ENCODE peak calls at places on chromosomes 16 and 17, in eight cellular contexts. I, L, P, C, S, E, Q and R are unnamed samples.
A peak's percentile ranks its signal among the peaks of the same experiment; 100 is the strongest.

GRCh38 chr17:6603746-6604325 is 36.7 kb downstream of the KIAA0753 start:
- DNase-seq in I (peak; percentile 29), S (peak; percentile 64), E (peak; percentile 8), L (no peak), P (no peak), C (peak; percentile 23), Q (no peak), R (no peak)

GRCh38 chr16:31697744-31698125 is 170.0 kb downstream of the AHSP start:
- DNase-seq in Q (no peak), P (no peak), C (no peak), S (no peak), I (no peak), E (no peak), L (no peak), R (no peak)

GRCh38 chr17:77432034-77432554 is 291.3 kb downstream of the SEC14L1 start:
- DNase-seq in P (no peak), I (no peak), L (no peak), S (no peak), C (no peak), Q (no peak), E (no peak), R (no peak)

GRCh38 chr16:19696312-19696711 is 21.7 kb downstream of the KNOP1 start:
- DNase-seq in Q (peak; percentile 94), I (peak; percentile 86), L (no peak), S (peak; percentile 80), E (peak; percentile 92), C (peak; percentile 82), P (peak; percentile 90), R (peak; percentile 90)

GRCh38 chr17:72460711-72461110 is 339.9 kb downstream of the SOX9 start:
- DNase-seq in E (no peak), S (no peak), C (peak; percentile 49), Q (no peak), I (peak; percentile 35), P (peak; percentile 73), L (no peak), R (no peak)

GRCh38 chr17:38350035-38350434 is 1.6 kb upstream of the SOCS7 start:
- DNase-seq in Q (no peak), E (no peak), C (no peak), I (no peak), S (no peak), L (no peak), P (no peak), R (no peak)

GRCh38 chr17:4331614-4332013 is 34.9 kb downstream of the UBE2G1 start:
- DNase-seq in L (peak; percentile 30), S (no peak), C (no peak), Q (no peak), I (no peak), P (no peak), E (no peak), R (no peak)

GRCh38 chr17:77376795-77377751 is 236.3 kb downstream of the SEC14L1 start:
- DNase-seq in E (no peak), I (peak; percentile 86), C (no peak), P (peak; percentile 66), Q (peak; percentile 36), S (peak; percentile 91), L (no peak), R (no peak)

DNA sequence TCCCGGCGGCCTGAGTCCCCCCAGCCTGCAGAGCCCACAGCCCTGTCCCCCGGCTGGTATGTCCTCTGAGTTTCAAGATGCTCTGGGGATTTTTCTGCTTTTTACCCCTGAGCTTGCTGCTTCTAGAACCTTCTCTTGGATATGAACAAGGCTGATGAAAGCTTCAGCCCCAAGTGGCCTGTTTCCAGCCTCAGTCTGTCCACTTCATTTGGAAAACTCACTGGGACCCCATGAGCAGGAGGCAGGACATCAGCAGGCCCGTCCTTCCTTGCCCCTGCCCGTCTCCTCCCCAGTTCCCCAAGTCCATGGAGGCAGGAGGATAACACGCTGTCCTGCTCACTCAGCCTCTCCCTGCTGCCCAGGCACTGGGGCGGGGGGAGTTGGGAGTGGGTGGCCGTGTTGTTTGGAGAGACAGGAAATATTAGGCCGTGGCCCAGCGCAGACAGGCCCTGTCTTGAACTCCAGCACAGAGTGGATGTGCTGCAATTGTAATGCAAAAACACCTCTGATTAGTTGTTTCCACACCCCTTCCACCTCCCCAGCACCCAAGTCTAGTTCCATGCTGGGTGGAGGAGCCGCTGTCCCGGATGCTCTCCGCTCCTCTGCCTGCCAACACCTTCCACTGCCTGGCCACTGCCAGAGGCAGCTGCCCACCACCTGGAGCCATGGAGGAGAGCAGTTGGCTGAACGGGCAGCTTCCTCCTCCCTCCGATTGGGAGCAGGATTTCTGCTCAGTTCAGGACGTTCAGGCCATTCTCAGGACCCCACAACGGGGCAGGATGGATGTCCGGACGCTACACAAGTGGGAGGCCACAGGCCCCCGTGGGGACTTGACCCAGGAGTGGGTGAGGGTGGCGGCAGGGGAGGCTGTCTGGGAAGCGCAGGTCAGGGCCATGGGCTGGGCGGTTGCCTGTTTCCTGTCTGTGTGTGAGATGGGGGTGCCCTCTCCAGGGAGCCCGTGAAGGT is 216.9 kb upstream of the GSE1 start:
- DNase-seq in S (peak; percentile 35), C (no peak), P (peak; percentile 47), Q (peak; percentile 43), I (no peak), L (no peak), E (peak; percentile 44), R (no peak)
- H3K4me3 ChIP-seq in S (no peak overlapping the region), C (no peak overlapping the region), P (no peak overlapping the region), Q (no peak overlapping the region), I (no peak overlapping the region), L (no peak overlapping the region), E (peak overlapping the region; percentile 1), R (no peak overlapping the region)

GRCh38 chr17:82229686-82230626 is 1.1 kb downstream of the SLC16A3 start:
- DNase-seq in I (no peak), C (peak; percentile 49), L (peak; percentile 48), E (no peak), P (no peak), S (no peak), Q (peak; percentile 37), R (no peak)

GRCh38 chr17:82231562-82232321 is 2.9 kb downstream of the SLC16A3 start:
- DNase-seq in S (peak; percentile 76), L (peak; percentile 76), I (peak; percentile 75), E (peak; percentile 82), C (peak; percentile 93), Q (peak; percentile 81), P (peak; percentile 50), R (no peak)

GRCh38 chr17:82231312-82231561 is 2.4 kb downstream of the SLC16A3 start:
- DNase-seq in Q (no peak), I (no peak), S (no peak), L (no peak), C (no peak), E (no peak), P (no peak), R (no peak)

GRCh38 chr17:82232322-82232785 is 3.5 kb downstream of the SLC16A3 start:
- DNase-seq in I (no peak), P (no peak), C (no peak), L (no peak), Q (no peak), E (no peak), S (no peak), R (no peak)

DNA sequence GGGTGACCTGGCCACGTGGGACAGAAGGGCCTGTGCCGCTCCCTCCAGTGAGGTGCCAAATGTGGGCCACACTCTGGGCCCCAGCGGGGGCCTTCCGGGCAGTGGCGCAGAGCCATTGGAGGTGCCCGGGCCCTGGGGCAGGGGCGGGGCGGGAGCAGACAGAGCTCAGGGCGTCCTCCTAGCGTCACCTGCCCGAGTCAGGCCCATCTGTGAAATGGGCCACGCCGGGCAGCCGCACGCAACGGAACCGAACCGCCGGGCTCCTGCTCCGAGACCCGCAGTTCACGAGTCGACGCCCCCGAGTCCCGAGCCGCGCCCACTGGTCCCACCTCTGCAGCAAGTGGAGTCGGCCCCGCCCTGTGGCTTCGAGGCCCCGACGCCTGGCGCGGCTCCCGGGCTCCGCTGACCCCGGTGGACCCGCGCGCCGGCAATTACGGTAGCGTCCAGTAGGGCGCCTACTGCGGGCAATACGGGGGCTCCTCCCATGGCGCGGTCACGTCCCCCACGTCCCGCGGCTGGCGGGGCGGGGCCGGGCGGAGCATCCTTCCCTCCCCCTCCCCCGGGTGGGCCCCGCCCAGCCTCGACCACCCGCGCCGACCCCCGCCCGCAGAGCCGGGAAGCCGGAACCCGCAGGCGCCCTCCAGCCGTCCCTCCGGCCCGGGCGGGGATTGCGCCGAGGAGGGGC is 1.9 kb downstream of the SLC16A3 start:
- DNase-seq in Q (peak; percentile 89), E (peak; percentile 84), C (peak; percentile 92), S (peak; percentile 92), L (peak; percentile 88), I (peak; percentile 88), P (peak; percentile 79), R (peak; percentile 88)
- TF ChIP-seq CTCF in Q (peak; percentile 46), E (no peak), C (peak; percentile 12), S (peak; percentile 79), L (peak; percentile 58), I (peak; percentile 75), P (peak; percentile 29), R (peak; percentile 43)

GRCh38 chr17:2062571-2063183 is 7.8 kb downstream of the HIC1 start:
- DNase-seq in E (no peak), P (peak; percentile 69), L (no peak), I (no peak), S (no peak), Q (peak; percentile 47), C (no peak), R (peak; percentile 77)

GRCh38 chr17:2064147-2064489 is 9.2 kb downstream of the HIC1 start:
- DNase-seq in Q (no peak), C (no peak), E (no peak), I (no peak), L (no peak), S (no peak), P (peak; percentile 35), R (no peak)

GRCh38 chr17:2064980-2065785 is 10.3 kb downstream of the HIC1 start:
- DNase-seq in C (peak; percentile 59), Q (peak; percentile 90), S (no peak), I (no peak), E (peak; percentile 87), L (peak; percentile 74), P (peak; percentile 81), R (peak; percentile 82)

GRCh38 chr17:2063306-2064146 is 8.6 kb downstream of the HIC1 start:
- DNase-seq in L (no peak), P (peak; percentile 79), Q (peak; percentile 77), S (no peak), E (peak; percentile 88), C (no peak), I (no peak), R (peak; percentile 68)

GRCh38 chr17:2064511-2064910 is 9.6 kb downstream of the HIC1 start:
- DNase-seq in Q (peak; percentile 77), L (no peak), P (no peak), S (no peak), E (peak; percentile 66), I (no peak), C (no peak), R (no peak)
- H3K4me3 ChIP-seq in Q (no peak overlapping the region), L (no peak overlapping the region), P (no peak overlapping the region), S (no peak overlapping the region), E (no peak overlapping the region), I (no peak overlapping the region), C (no peak overlapping the region), R (no peak overlapping the region)

GRCh38 chr17:18182978-18183333 is 672 bp upstream of the ALKBH5 start:
- DNase-seq in P (peak; percentile 80), E (no peak), L (no peak), I (peak; percentile 78), Q (no peak), S (peak; percentile 84), C (no peak), R (no peak)

GRCh38 chr17:18184143-18185007 is 747 bp downstream of the ALKBH5 start:
- DNase-seq in S (peak; percentile 54), L (peak; percentile 68), C (peak; percentile 56), Q (peak; percentile 43), I (peak; percentile 56), E (peak; percentile 52), P (peak; percentile 48), R (peak; percentile 18)

GRCh38 chr17:18182190-18182977 is 1.2 kb upstream of the ALKBH5 start:
- DNase-seq in C (no peak), I (peak; percentile 94), L (peak; percentile 46), E (no peak), Q (peak; percentile 13), P (no peak), S (peak; percentile 67), R (no peak)

GRCh38 chr17:18185391-18185790 is 1.8 kb downstream of the ALKBH5 start:
- DNase-seq in L (peak; percentile 55), P (peak; percentile 58), E (peak; percentile 42), S (no peak), I (no peak), Q (peak; percentile 42), C (no peak), R (peak; percentile 22)

GRCh38 chr17:18183334-18184142 is at the start of gene ALKBH5:
- DNase-seq in I (peak; percentile 98), C (peak; percentile 100), P (peak; percentile 100), Q (peak; percentile 100), S (peak; percentile 99), L (peak; percentile 99), E (peak; percentile 100), R (peak; percentile 100)
- TF ChIP-seq CTCF in I (no peak), C (peak; percentile 11), P (peak; percentile 29), Q (peak; percentile 30), S (peak; percentile 16), L (peak; percentile 42), E (peak; percentile 17), R (peak; percentile 43)